ENCODE peak calls at places on chromosome 14, in six cellular contexts. B is right cardiac atrium; H is uterus; C is cardiac muscle cell; J is neuronal stem cell; Y is CD4-positive, alpha-beta memory T cell. I is an unnamed sample. For H3K4me1, the result is how much of the 10 kb centered on the place peaks cover.

GRCh38 chr14:95935228-95935822 is 58.7 kb downstream of the TUNAR start:
- DNase-seq in B (no peak), H (no peak), C (peak), J (peak), Y (no peak), I (no peak)

GRCh38 chr14:63745858-63746425 is 18.1 kb upstream of the SGPP1 start:
- DNase-seq in B (no peak), H (no peak), C (no peak), J (no peak), Y (no peak), I (no peak)

GRCh38 chr14:103169954-103170353 is 46.7 kb downstream of the TNFAIP2 start:
- DNase-seq in B (no peak), H (no peak), C (no peak), J (no peak), Y (no peak), I (no peak)

GRCh38 chr14:96965885-96966595 is 168.9 kb downstream of the VRK1 start:
- DNase-seq in B (no peak), H (no peak), C (peak), J (no peak), Y (no peak), I (no peak)

GRCh38 chr14:32197919-32198318 is 3.9 kb upstream of the RNU6-7 start:
- DNase-seq in B (no peak), H (no peak), C (no peak), J (no peak), Y (no peak), I (no peak)

GRCh38 chr14:105647784-105648608 is 121.6 kb downstream of the TMEM121 start:
- DNase-seq in B (no peak), H (no peak), C (no peak), J (no peak), Y (no peak), I (no peak)

GRCh38 chr14:103123634-103124500 is 606 bp downstream of the TNFAIP2 start:
- DNase-seq in B (peak), H (peak), C (no peak), J (no peak), Y (no peak), I (no peak)

GRCh38 chr14:104149278-104149595 is 10.8 kb downstream of the KIF26A start:
- DNase-seq in B (no peak), H (no peak), C (no peak), J (no peak), Y (no peak), I (no peak)

GRCh38 chr14:89429206-89430091 is 12.4 kb upstream of the FOXN3 start:
- DNase-seq in B (no peak), H (peak), C (no peak), J (no peak), Y (no peak), I (no peak)

GRCh38 chr14:97025722-97026121 is 228.5 kb downstream of the VRK1 start:
- DNase-seq in B (no peak), H (no peak), C (no peak), J (no peak), Y (no peak), I (no peak)

GRCh38 chr14:90235179-90235976 is 21.0 kb upstream of the PSMC1 start:
- DNase-seq in B (peak), H (peak), C (peak), J (peak), Y (peak), I (peak)

GRCh38 chr14:33808187-33808586 is 142.7 kb downstream of the EGLN3 start:
- DNase-seq in B (no peak), H (no peak), C (no peak), J (no peak), Y (no peak), I (no peak)

GRCh38 chr14:55019968-55020554 is 6.8 kb downstream of the WDHD1 start:
- DNase-seq in B (no peak), H (no peak), C (no peak), J (no peak), Y (no peak), I (no peak)

GRCh38 chr14:35405304-35405996 is 901 bp upstream of the NFKBIA start:
- DNase-seq in B (peak), H (peak), C (no peak), J (no peak), Y (peak), I (no peak)

GRCh38 chr14:78240567-78240966 is 70.4 kb downstream of the NRXN3 start:
- DNase-seq in B (no peak), H (no peak), C (no peak), J (no peak), Y (no peak), I (no peak)

GRCh38 chr14:104769324-104770071 is 16.6 kb downstream of the SIVA1 start:
- DNase-seq in B (peak), H (no peak), C (peak), J (no peak), Y (no peak), I (no peak)

GRCh38 chr14:26598672-26599131 is 869 bp upstream of the NOVA1 start:
- DNase-seq in B (no peak), H (no peak), C (no peak), J (no peak), Y (no peak), I (no peak)

GRCh38 chr14:86003998-86004397 is 474.1 kb downstream of the FLRT2 start:
- DNase-seq in B (no peak), H (no peak), C (no peak), J (no peak), Y (no peak), I (no peak)

GRCh38 chr14:72573725-72574426 is 320.0 kb downstream of the DPF3 start:
- DNase-seq in B (no peak), H (no peak), C (no peak), J (no peak), Y (no peak), I (no peak)

GRCh38 chr14:99518441-99519346 is 37.5 kb downstream of the CCNK start:
- DNase-seq in B (peak), H (peak), C (peak), J (peak), Y (peak), I (peak)

GRCh38 chr14:105203057-105203494 is 22.0 kb upstream of the NUDT14 start:
- DNase-seq in B (peak), H (peak), C (peak), J (peak), Y (peak), I (peak)

GRCh38 chr14:56903304-56904021 is 93.2 kb upstream of the OTX2 start:
- DNase-seq in B (no peak), H (no peak), C (no peak), J (no peak), Y (no peak), I (no peak)

GRCh38 chr14:91170504-91171121 is 56.7 kb downstream of the DGLUCY start:
- DNase-seq in B (peak), H (peak), C (no peak), J (no peak), Y (no peak), I (no peak)

GRCh38 chr14:56217380-56218045 is 99.3 kb downstream of the PELI2 start:
- DNase-seq in B (no peak), H (no peak), C (peak), J (no peak), Y (no peak), I (no peak)

GRCh38 chr14:54548491-54548890 is 18.4 kb upstream of the SAMD4A start:
- DNase-seq in B (no peak), H (no peak), C (no peak), J (no peak), Y (no peak), I (no peak)

GRCh38 chr14:91127411-91127810 is 13.5 kb downstream of the DGLUCY start:
- DNase-seq in B (peak), H (no peak), C (no peak), J (no peak), Y (no peak), I (no peak)

GRCh38 chr14:20477211-20477876 is 8.1 kb downstream of the PNP start:
- DNase-seq in B (peak), H (no peak), C (peak), J (no peak), Y (peak), I (no peak)

GRCh38 chr14:96038920-96039632 is at the start of gene C14orf132:
- DNase-seq in B (peak), H (peak), C (peak), J (no peak), Y (peak), I (peak)

GRCh38 chr14:61320806-61321384 is 484 bp upstream of the PRKCH start:
- DNase-seq in B (peak), H (no peak), C (no peak), J (no peak), Y (no peak), I (no peak)
- H3K27ac ChIP-seq in B (peak), H (peak), C (no peak), J (no peak), Y (peak), I (peak)

GRCh38 chr14:22492601-22493000 is 96.4 kb downstream of the DAD1 start:
- DNase-seq in B (peak), H (no peak), C (no peak), J (no peak), Y (no peak), I (no peak)
- H3K4me3 ChIP-seq in B (no peak), H (no peak), C (no peak), J (no peak), Y (peak), I (peak)

GRCh38 chr14:101844752-101845151 is 83.2 kb downstream of the PPP2R5C start:
- DNase-seq in B (no peak), H (no peak), C (no peak), J (no peak), Y (no peak), I (no peak)

GRCh38 chr14:101845896-101846295 is 84.4 kb downstream of the PPP2R5C start:
- DNase-seq in B (no peak), H (no peak), C (no peak), J (no peak), Y (no peak), I (no peak)

GRCh38 chr14:101843665-101844064 is 82.2 kb downstream of the PPP2R5C start:
- DNase-seq in B (no peak), H (no peak), C (no peak), J (no peak), Y (peak), I (peak)

GRCh38 chr14:101844219-101844618 is 82.7 kb downstream of the PPP2R5C start:
- DNase-seq in B (peak), H (no peak), C (no peak), J (no peak), Y (no peak), I (no peak)

GRCh38 chr14:101845496-101845895 is 84.0 kb downstream of the PPP2R5C start:
- DNase-seq in B (no peak), H (no peak), C (no peak), J (no peak), Y (no peak), I (no peak)
- H3K4me1 ChIP-seq in B (under half), H (under half), C (under half), J (under half), Y (half or more), I (half or more)

DNA sequence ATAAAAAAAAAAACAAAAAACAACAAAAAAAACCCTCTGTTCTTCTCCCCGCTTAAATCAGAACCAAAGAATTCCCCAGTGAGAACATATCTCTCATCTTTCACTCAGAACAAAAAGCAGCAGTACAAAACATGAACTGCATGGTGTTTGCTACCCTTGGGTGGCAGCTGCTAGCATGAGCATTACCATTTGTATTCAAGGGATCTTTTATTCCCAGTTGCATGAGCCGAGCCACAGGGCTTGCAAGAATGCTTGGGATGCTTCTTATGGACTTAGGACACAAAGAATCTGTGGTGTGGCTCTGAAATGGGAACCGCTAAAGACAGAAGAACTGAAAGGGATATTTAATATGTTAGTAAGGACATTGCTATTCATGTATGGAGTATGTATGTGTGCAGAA is 190.6 kb downstream of the TMX1 start:
- DNase-seq in B (no peak), H (no peak), C (no peak), J (no peak), Y (no peak), I (no peak)
- H3K27ac ChIP-seq in B (no peak), H (peak), C (no peak), J (no peak), Y (no peak), I (no peak)

DNA sequence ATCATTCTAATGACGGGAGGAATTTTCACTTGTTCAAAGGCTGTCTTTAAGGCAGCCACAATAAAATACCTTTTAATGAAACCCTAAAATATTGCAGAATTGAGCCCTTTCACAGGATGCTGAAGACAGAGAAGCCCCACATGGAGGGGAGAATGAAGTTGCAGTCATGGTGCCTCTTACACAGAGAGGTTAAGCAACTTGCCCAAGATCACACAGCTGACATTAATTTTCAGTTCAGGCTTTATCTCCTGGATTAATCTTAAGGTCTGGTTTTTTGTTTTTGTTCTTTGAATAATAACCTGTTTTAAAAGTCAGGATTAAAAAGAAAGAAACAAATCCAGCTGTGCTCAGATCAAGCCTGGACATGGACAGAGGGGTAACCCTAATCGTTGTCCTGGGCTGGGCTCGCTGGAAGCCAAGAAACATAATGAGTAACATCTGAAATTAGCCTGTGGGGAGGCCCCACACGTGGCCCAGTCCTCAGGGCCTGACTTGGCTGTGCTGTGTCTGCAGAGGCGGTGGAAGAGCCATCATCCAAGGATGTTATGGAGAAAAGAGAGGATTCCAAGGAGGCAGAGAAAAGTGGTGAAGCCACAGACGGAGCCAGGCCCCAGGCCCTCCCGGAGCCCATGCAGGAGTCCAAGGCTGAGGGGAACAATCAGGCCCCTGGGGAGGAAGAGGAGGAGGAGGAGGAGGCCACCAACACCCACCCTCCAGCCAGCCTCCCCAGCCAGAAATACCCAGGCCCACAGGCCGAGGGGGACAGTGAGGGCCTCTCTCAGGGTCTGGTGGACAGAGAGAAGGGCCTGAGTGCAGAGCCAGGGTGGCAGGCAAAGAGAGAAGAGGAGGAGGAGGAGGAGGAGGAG is 8.0 kb downstream of the CHGA start:
- DNase-seq in B (no peak), H (no peak), C (no peak), J (no peak), Y (no peak), I (no peak)
- H3K4me3 ChIP-seq in B (no peak), H (no peak), C (no peak), J (no peak), Y (no peak), I (no peak)

DNA sequence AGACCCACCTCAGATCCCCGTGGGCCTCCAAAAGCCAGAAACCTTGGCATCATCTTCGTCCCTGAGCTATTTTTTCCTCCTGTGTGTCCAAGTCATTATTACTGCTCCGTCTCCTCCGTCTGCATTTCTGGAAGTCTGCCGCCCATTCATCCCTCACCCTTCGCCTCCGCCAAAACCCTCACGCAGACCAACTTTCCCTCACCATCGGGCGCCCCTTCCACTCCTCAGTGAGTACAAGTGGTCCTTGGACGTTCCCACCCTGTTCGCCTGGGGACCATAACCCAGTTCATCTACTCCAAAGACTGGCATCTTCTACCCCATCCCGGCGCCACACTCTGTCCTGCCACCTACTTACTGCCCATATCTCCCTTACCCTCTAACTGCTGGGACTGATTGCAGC is 3.7 kb upstream of the LTBP2 start:
- DNase-seq in B (peak), H (no peak), C (no peak), J (no peak), Y (no peak), I (no peak)
- H3K4me1 ChIP-seq in B (under half), H (under half), C (under half), J (under half), Y (half or more), I (under half)

GRCh38 chr14:74577948-74578275 is 34.1 kb downstream of the LTBP2 start:
- DNase-seq in B (peak), H (no peak), C (no peak), J (no peak), Y (no peak), I (no peak)
- H3K27ac ChIP-seq in B (no peak), H (peak), C (no peak), J (no peak), Y (no peak), I (no peak)

DNA sequence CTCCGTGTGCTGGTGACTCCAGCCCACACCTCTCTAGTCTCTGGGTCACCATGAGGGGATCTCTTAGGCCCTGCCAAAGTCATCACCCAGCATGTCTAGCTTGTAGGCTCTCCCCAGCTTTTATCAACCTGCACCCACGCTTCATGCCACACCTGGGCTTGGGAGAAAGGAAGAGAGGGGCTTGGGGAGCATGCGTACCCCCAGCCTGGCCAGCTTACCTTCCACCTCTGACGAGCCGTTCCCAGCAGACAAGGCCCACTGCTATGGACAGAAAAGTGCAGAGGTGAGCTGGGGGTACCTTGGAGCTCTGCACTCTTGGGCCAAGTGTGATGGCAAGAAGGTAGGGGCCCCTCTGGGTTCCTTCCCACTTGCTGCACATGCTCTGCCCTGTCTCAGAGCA is 1.7 kb downstream of the PGF start:
- DNase-seq in B (no peak), H (no peak), C (no peak), J (no peak), Y (no peak), I (no peak)
- H3K4me3 ChIP-seq in B (no peak), H (no peak), C (no peak), J (no peak), Y (no peak), I (no peak)

GRCh38 chr14:69693823-69694729 is 72.9 kb upstream of the SRSF5 start:
- DNase-seq in B (no peak), H (no peak), C (no peak), J (no peak), Y (no peak), I (no peak)
- H3K4me1 ChIP-seq in B (under half), H (under half), C (half or more), J (under half), Y (half or more), I (under half)

I was measured in naive thymus-derived CD4-positive, alpha-beta T cell.